ENCODE peak calls at places on chromosomes 7 and 10, in eight cellular contexts. O, N, K, E, X, D, P and U are unnamed samples.
A peak's percentile ranks its signal among the peaks of the same experiment; 100 is the strongest.

GRCh38 chr7:121388950-121389349 is 7.2 kb downstream of the FAM3C start:
- DNase-seq in O (no peak), N (no peak), K (no peak), E (no peak), X (no peak), D (no peak), P (no peak), U (no peak)

GRCh38 chr7:36547361-36547760 is 157.7 kb downstream of the ANLN start:
- DNase-seq in O (no peak), N (no peak), K (no peak), E (no peak), X (no peak), D (no peak), P (no peak), U (no peak)

GRCh38 chr10:1824928-1825327 is 87.6 kb upstream of the ADARB2 start:
- DNase-seq in O (no peak), N (no peak), K (no peak), E (no peak), X (no peak), D (no peak), P (no peak), U (no peak)

GRCh38 chr10:132381726-132382125 is 15.3 kb upstream of the PWWP2B start:
- DNase-seq in O (no peak), N (no peak), K (no peak), E (no peak), X (no peak), D (no peak), P (no peak), U (no peak)

GRCh38 chr7:130276796-130277762 is 10.4 kb downstream of the CPA2 start:
- DNase-seq in O (no peak), N (no peak), K (peak; percentile 66), E (no peak), X (no peak), D (no peak), P (no peak), U (no peak)

GRCh38 chr7:90064370-90064769 is 89.9 kb upstream of the STEAP1 start:
- DNase-seq in O (no peak), N (no peak), K (no peak), E (no peak), X (no peak), D (no peak), P (no peak), U (no peak)

GRCh38 chr10:86654411-86655172 is at the start of gene OPN4:
- DNase-seq in O (no peak), N (no peak), K (no peak), E (no peak), X (peak; percentile 57), D (no peak), P (no peak), U (no peak)

GRCh38 chr7:144513332-144513731 is 109.8 kb upstream of the NOBOX start:
- DNase-seq in O (peak; percentile 11), N (no peak), K (peak; percentile 52), E (no peak), X (no peak), D (no peak), P (no peak), U (no peak)

GRCh38 chr10:61779950-61780659 is 117.4 kb downstream of the CABCOCO1 start:
- DNase-seq in O (no peak), N (no peak), K (peak; percentile 93), E (no peak), X (no peak), D (no peak), P (no peak), U (no peak)

GRCh38 chr7:149621776-149622175 is 124.2 kb upstream of the ZNF746 start:
- DNase-seq in O (no peak), N (no peak), K (no peak), E (no peak), X (no peak), D (no peak), P (no peak), U (no peak)

GRCh38 chr7:82572195-82572880 is 128.8 kb upstream of the CACNA2D1 start:
- DNase-seq in O (peak; percentile 74), N (no peak), K (peak; percentile 93), E (peak; percentile 69), X (peak; percentile 81), D (peak; percentile 74), P (peak; percentile 93), U (peak; percentile 69)

GRCh38 chr10:30637881-30638467 is 8.4 kb upstream of the LYZL2 start:
- DNase-seq in O (no peak), N (no peak), K (peak; percentile 79), E (no peak), X (no peak), D (no peak), P (no peak), U (no peak)

GRCh38 chr10:20767028-20767427 is 130.1 kb downstream of the NEBL start:
- DNase-seq in O (no peak), N (no peak), K (peak; percentile 17), E (no peak), X (no peak), D (no peak), P (no peak), U (no peak)

GRCh38 chr10:125093199-125093841 is 67.0 kb downstream of the CTBP2 start:
- DNase-seq in O (no peak), N (no peak), K (peak; percentile 72), E (no peak), X (peak; percentile 57), D (no peak), P (no peak), U (no peak)

GRCh38 chr10:100970914-100971811 is 1.9 kb downstream of the SEMA4G start:
- DNase-seq in O (peak; percentile 22), N (no peak), K (no peak), E (no peak), X (no peak), D (peak; percentile 2), P (no peak), U (peak; percentile 10)

GRCh38 chr7:94129443-94130140 is 125.4 kb upstream of the BET1 start:
- DNase-seq in O (no peak), N (no peak), K (peak; percentile 83), E (no peak), X (no peak), D (no peak), P (no peak), U (no peak)

GRCh38 chr7:149330914-149331567 is 69.0 kb downstream of the ZNF783 start:
- DNase-seq in O (no peak), N (no peak), K (no peak), E (no peak), X (no peak), D (no peak), P (no peak), U (no peak)

GRCh38 chr7:20157456-20157855 is 59.7 kb downstream of the MACC1 start:
- DNase-seq in O (no peak), N (no peak), K (no peak), E (no peak), X (no peak), D (no peak), P (no peak), U (no peak)

GRCh38 chr7:76260171-76260703 is 42.2 kb upstream of the HSPB1 start:
- DNase-seq in O (peak; percentile 80), N (no peak), K (peak; percentile 25), E (peak; percentile 79), X (no peak), D (no peak), P (peak; percentile 98), U (peak; percentile 82)

GRCh38 chr10:75407716-75408511 is 6.3 kb upstream of the ZNF503 start:
- DNase-seq in O (peak; percentile 38), N (no peak), K (no peak), E (no peak), X (peak; percentile 78), D (no peak), P (peak; percentile 55), U (no peak)

GRCh38 chr10:102642553-102643345 is 1.5 kb upstream of the TRIM8 start:
- DNase-seq in O (peak; percentile 59), N (no peak), K (peak; percentile 89), E (no peak), X (peak; percentile 84), D (peak; percentile 68), P (peak; percentile 52), U (no peak)
- TF ChIP-seq CTCF in O (no peak), N (no peak), K (no peak), E (no peak), X (no peak), D (no peak), P (no peak), U (no peak)

DNA sequence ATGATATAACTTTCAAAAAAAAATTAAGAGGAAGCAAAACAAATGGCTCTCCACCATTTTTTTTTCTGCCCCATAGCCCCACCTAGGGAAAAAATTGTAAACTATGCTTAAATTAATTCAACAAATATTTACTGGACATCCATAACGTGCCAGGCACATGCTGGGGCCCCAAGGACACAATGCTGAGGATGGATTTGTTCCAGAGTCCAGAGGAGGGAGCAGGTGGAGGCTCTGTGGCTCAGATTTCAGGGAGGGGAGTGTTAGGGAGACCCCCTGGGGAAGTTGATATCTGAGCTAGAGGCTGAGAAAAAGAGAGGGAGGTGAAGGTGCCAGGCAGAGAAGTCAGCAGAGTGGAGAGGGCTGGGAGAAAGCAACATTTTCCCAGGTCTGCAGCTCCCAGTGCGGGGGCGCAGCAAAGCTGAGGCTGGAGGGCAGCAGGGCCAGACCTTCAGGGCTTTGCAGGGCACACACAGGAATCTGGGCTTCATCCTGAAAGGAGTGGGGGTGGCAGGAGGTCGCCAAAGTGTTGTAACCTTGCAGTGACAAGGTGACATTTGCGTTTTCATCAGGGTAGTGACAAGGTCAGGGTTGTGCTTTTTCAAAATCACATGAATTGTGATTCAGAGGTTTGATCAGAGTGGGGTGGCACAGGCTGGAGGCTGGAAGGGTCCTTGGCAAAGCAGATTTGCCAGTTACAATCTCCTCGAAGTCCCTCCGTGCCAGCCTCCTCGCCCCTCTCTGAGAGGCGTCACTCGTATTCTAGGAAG is 261.6 kb downstream of the WDR11 start:
- DNase-seq in O (no peak), N (no peak), K (no peak), E (no peak), X (no peak), D (no peak), P (peak; percentile 18), U (no peak)
- TF ChIP-seq CTCF in O (no peak), N (no peak), K (no peak), E (no peak), X (no peak), D (no peak), P (no peak), U (no peak)

DNA sequence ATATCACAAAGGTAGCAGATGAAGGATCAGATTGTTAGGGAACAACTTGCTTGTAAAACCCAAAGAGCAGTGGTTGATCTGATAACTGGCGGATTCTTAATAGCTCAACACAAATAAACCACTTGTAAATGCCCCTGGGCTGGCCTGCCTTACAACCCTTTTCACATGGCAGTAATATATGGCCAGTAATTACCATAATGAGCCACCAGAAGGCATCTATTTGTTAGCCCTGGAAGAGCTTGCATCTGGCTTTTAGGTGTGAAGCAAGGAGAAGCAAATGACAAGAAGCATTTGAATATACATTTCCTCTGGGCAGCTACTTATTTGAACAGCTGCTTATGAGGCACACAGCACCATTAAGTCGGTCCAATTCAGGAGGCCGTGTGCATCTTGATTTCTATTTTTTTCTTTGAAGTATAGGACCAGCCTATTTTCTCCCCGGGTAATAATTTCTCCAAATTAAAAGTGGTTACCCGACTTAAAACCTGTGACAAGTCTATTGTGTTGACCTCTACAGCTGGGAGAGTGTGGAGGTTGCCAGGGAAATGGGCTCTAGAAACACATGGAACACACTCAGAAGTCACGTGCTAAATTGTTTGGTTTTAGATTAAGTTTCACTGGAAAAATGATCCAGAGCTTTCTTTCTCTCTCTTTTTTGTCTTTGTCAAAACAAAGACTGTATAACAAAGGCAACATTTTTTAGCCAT is 113.4 kb downstream of the SEM1 start:
- DNase-seq in O (no peak), N (no peak), K (peak; percentile 2), E (no peak), X (no peak), D (no peak), P (no peak), U (no peak)
- TF ChIP-seq CTCF in O (peak; percentile 23), N (peak; percentile 51), K (no peak), E (no peak), X (no peak), D (no peak), P (no peak), U (no peak)

GRCh38 chr7:142585425-142585824 is 163.8 kb upstream of the PRSS1 start:
- DNase-seq in O (no peak), N (no peak), K (no peak), E (no peak), X (no peak), D (no peak), P (no peak), U (no peak)
- TF ChIP-seq CTCF in O (peak; percentile 57), N (no peak), K (no peak), E (peak; percentile 33), X (no peak), D (no peak), P (no peak), U (peak; percentile 23)